ENCODE peak calls at places on chromosomes 3 and 15, in eight cellular contexts. A is GF-D8; T is body of pancreas; J is H7; H is endodermal cell; G is AG10803; U is NCI-H1092; F is stimulated activated naive CD8-positive, alpha-beta T cell treated with anti-CD3 and anti-CD28 coated beads, Interleukin-15, amount 100 ng/mL, for 72 hours. W is an unnamed sample.

GRCh38 chr3:188595890-188596376 is 442.0 kb downstream of the LPP start:
- DNase-seq in T (no peak), G (peak; percentile 93), U (no peak), H (no peak), A (no peak), F (no peak), J (no peak), W (no peak)

GRCh38 chr15:25186906-25187645 is 232.3 kb downstream of the SNRPN start:
- DNase-seq in H (no peak), J (no peak), T (no peak), A (no peak), G (no peak), U (no peak), F (no peak), W (no peak)

GRCh38 chr3:196990654-196991053 is 22.0 kb upstream of the PIGZ start:
- DNase-seq in F (no peak), G (no peak), A (no peak), J (peak; percentile 35), U (no peak), H (peak; percentile 36), T (no peak), W (no peak)

GRCh38 chr3:134260984-134261383 is 10.3 kb upstream of the RYK start:
- DNase-seq in J (peak; percentile 64), A (no peak), T (no peak), U (no peak), H (peak; percentile 87), G (no peak), F (no peak), W (no peak)

GRCh38 chr15:39347453-39347852 is 233.4 kb upstream of the THBS1 start:
- DNase-seq in U (no peak), G (no peak), H (no peak), A (no peak), F (no peak), J (no peak), T (no peak), W (no peak)

GRCh38 chr15:65460948-65461347 is 38.2 kb upstream of the IGDCC4 start:
- DNase-seq in A (no peak), H (no peak), U (no peak), T (no peak), G (peak; percentile 5), J (no peak), F (peak; percentile 33), W (no peak)

GRCh38 chr3:160458151-160458550 is 8.6 kb upstream of the TRIM59 start:
- DNase-seq in G (no peak), U (no peak), A (no peak), H (no peak), F (no peak), J (no peak), T (no peak), W (no peak)

GRCh38 chr15:99037646-99038045 is 30.1 kb upstream of the PGPEP1L start:
- DNase-seq in H (no peak), U (no peak), T (no peak), A (no peak), F (no peak), J (no peak), G (no peak), W (no peak)

GRCh38 chr15:91941871-91942270 is 88.4 kb downstream of the SLCO3A1 start:
- DNase-seq in T (no peak), U (no peak), A (no peak), J (no peak), G (peak; percentile 9), F (no peak), H (no peak), W (no peak)

GRCh38 chr3:28915711-28916481 is 365.0 kb upstream of the RBMS3 start:
- DNase-seq in A (no peak), H (peak; percentile 76), U (no peak), J (peak; percentile 16), G (peak; percentile 39), T (peak; percentile 7), F (no peak), W (peak; percentile 20)

GRCh38 chr15:48890375-48890972 is 12.5 kb downstream of the EID1 start:
- DNase-seq in T (no peak), U (no peak), H (no peak), F (no peak), J (no peak), A (no peak), G (no peak), W (no peak)

GRCh38 chr3:12579456-12579855 is 22.6 kb downstream of the MKRN2 start:
- DNase-seq in A (no peak), U (no peak), T (no peak), G (no peak), J (no peak), F (no peak), H (no peak), W (no peak)

GRCh38 chr3:284316-284715 is 87.8 kb downstream of the CHL1 start:
- DNase-seq in H (no peak), U (no peak), A (no peak), F (no peak), J (no peak), G (no peak), T (no peak), W (no peak)

GRCh38 chr3:137105277-137105977 is 147.6 kb downstream of the IL20RB start:
- DNase-seq in T (peak; percentile 29), F (peak; percentile 16), G (peak; percentile 55), A (peak; percentile 7), J (peak; percentile 54), U (peak; percentile 34), H (peak; percentile 64), W (peak; percentile 29)

GRCh38 chr15:71251548-71252035 is 136.3 kb downstream of the THSD4 start:
- DNase-seq in T (no peak), J (no peak), G (no peak), F (no peak), U (no peak), H (no peak), A (no peak), W (no peak)

GRCh38 chr15:65869954-65870871 is 922 bp downstream of the RAB11A start:
- DNase-seq in H (peak; percentile 77), T (peak; percentile 63), U (no peak), A (peak; percentile 24), G (peak; percentile 24), F (peak; percentile 24), J (peak; percentile 25), W (peak; percentile 69)

W was measured in mucosa of gallbladder.